ENCODE peak calls at places on chromosomes 5 and 9, in seven cellular contexts. W, M, Z, U, J, G and Y are unnamed samples.

GRCh38 chr9:94656190-94656589 is 16.9 kb upstream of the FBP1 start:
- DNase-seq in W (no peak), M (no peak), Z (no peak), U (no peak), J (peak; percentile 89), G (no peak), Y (peak; percentile 85)

GRCh38 chr9:8660383-8660782 is 860.8 kb upstream of the DMAC1 start:
- DNase-seq in W (no peak), M (peak; percentile 14), Z (no peak), U (no peak), J (peak; percentile 12), G (no peak), Y (peak; percentile 59)

GRCh38 chr9:18786936-18787658 is 245.9 kb downstream of the SAXO1 start:
- DNase-seq in W (no peak), M (no peak), Z (no peak), U (no peak), J (no peak), G (no peak), Y (no peak)

GRCh38 chr5:144598451-144599068 is 427.9 kb downstream of the KCTD16 start:
- DNase-seq in W (no peak), M (no peak), Z (no peak), U (peak; percentile 82), J (no peak), G (no peak), Y (no peak)

GRCh38 chr5:38648703-38649291 is 92.4 kb upstream of the LIFR start:
- DNase-seq in W (no peak), M (peak; percentile 65), Z (no peak), U (no peak), J (no peak), G (no peak), Y (no peak)

GRCh38 chr9:18473551-18474279 is at the start of gene ADAMTSL1:
- DNase-seq in W (no peak), M (peak; percentile 88), Z (no peak), U (peak; percentile 92), J (no peak), G (no peak), Y (peak; percentile 77)

GRCh38 chr9:125296843-125297372 is 35.3 kb downstream of the GAPVD1 start:
- DNase-seq in W (no peak), M (no peak), Z (no peak), U (peak; percentile 96), J (no peak), G (no peak), Y (no peak)

GRCh38 chr5:175657593-175658271 is at the start of gene HRH2:
- DNase-seq in W (peak; percentile 25), M (peak; percentile 69), Z (no peak), U (peak; percentile 22), J (no peak), G (peak; percentile 33), Y (no peak)

GRCh38 chr9:90502134-90502533 is 140.5 kb downstream of the DIRAS2 start:
- DNase-seq in W (no peak), M (no peak), Z (no peak), U (no peak), J (no peak), G (no peak), Y (no peak)

GRCh38 chr5:117947836-117948235 is 1040.5 kb downstream of the DTWD2 start:
- DNase-seq in W (no peak), M (no peak), Z (no peak), U (no peak), J (no peak), G (no peak), Y (no peak)

GRCh38 chr9:135521608-135522095 is 412 bp downstream of the LCN1 start:
- DNase-seq in W (no peak), M (no peak), Z (no peak), U (no peak), J (no peak), G (no peak), Y (no peak)

GRCh38 chr9:97591535-97591934 is 41.6 kb downstream of the TSTD2 start:
- DNase-seq in W (no peak), M (no peak), Z (no peak), U (no peak), J (no peak), G (no peak), Y (no peak)

GRCh38 chr9:96080364-96080763 is 204.9 kb downstream of the ERCC6L2 start:
- DNase-seq in W (no peak), M (peak; percentile 37), Z (no peak), U (no peak), J (no peak), G (no peak), Y (no peak)

GRCh38 chr5:157539623-157540022 is 36.0 kb downstream of the ADAM19 start:
- DNase-seq in W (no peak), M (peak; percentile 27), Z (no peak), U (no peak), J (no peak), G (no peak), Y (no peak)

GRCh38 chr9:93450817-93451761 is at the start of gene FAM120A:
- DNase-seq in W (peak; percentile 82), M (peak; percentile 74), Z (peak; percentile 64), U (peak; percentile 77), J (peak; percentile 74), G (peak; percentile 74), Y (peak; percentile 92)

GRCh38 chr5:41871866-41872265 is 1.6 kb upstream of the OXCT1 start:
- DNase-seq in W (no peak), M (peak; percentile 78), Z (no peak), U (no peak), J (no peak), G (no peak), Y (no peak)

GRCh38 chr9:2241461-2241874 is 226.3 kb downstream of the SMARCA2 start:
- DNase-seq in W (no peak), M (peak; percentile 79), Z (no peak), U (no peak), J (no peak), G (no peak), Y (no peak)

GRCh38 chr5:176405656-176406435 is 10.5 kb downstream of the CLTB start:
- DNase-seq in W (no peak), M (no peak), Z (no peak), U (no peak), J (no peak), G (no peak), Y (no peak)